ENCODE peak calls at places on chromosome 15, in nine cellular contexts. One of them, this sample, is unnamed.
A peak's percentile ranks its signal among the peaks of the same experiment; 100 is the strongest.

GRCh38 chr15:92429378-92430066 is 35.8 kb downstream of the ST8SIA2 start:
- DNase-seq in Calu3: no peak
- DNase-seq in astrocyte: peak; percentile 79
- DNase-seq in body of pancreas: no peak
- DNase-seq in esophagus squamous epithelium: no peak
- DNase-seq in AG10803: peak; percentile 91
- DNase-seq in activated CD8-positive, alpha-beta T cell treated with anti-CD3 and anti-CD28 coated beads for 36 hours: no peak
- DNase-seq in lung: no peak
- DNase-seq in mesothelial cell of epicardium: no peak
- DNase-seq in this sample: no peak

GRCh38 chr15:90915808-90916440 is 12.8 kb downstream of the MAN2A2 start:
- DNase-seq in Calu3: no peak
- DNase-seq in astrocyte: no peak
- DNase-seq in body of pancreas: peak; percentile 68
- DNase-seq in esophagus squamous epithelium: peak; percentile 12
- DNase-seq in AG10803: no peak
- DNase-seq in activated CD8-positive, alpha-beta T cell treated with anti-CD3 and anti-CD28 coated beads for 36 hours: no peak
- DNase-seq in lung: peak; percentile 69
- DNase-seq in mesothelial cell of epicardium: no peak
- DNase-seq in this sample: no peak

GRCh38 chr15:81023483-81024264 is 23.0 kb downstream of the TLNRD1 start:
- DNase-seq in Calu3: no peak
- DNase-seq in astrocyte: peak; percentile 61
- DNase-seq in body of pancreas: peak; percentile 41
- DNase-seq in esophagus squamous epithelium: peak; percentile 30
- DNase-seq in AG10803: peak; percentile 78
- DNase-seq in activated CD8-positive, alpha-beta T cell treated with anti-CD3 and anti-CD28 coated beads for 36 hours: peak; percentile 57
- DNase-seq in lung: peak; percentile 70
- DNase-seq in mesothelial cell of epicardium: no peak
- DNase-seq in this sample: no peak

GRCh38 chr15:61634837-61635236 is 405.7 kb upstream of the RORA start:
- DNase-seq in Calu3: no peak
- DNase-seq in astrocyte: no peak
- DNase-seq in body of pancreas: no peak
- DNase-seq in esophagus squamous epithelium: no peak
- DNase-seq in AG10803: no peak
- DNase-seq in activated CD8-positive, alpha-beta T cell treated with anti-CD3 and anti-CD28 coated beads for 36 hours: no peak
- DNase-seq in lung: no peak
- DNase-seq in mesothelial cell of epicardium: no peak
- DNase-seq in this sample: no peak

GRCh38 chr15:50562735-50563640 is 16.5 kb upstream of the USP50 start:
- DNase-seq in Calu3: no peak
- DNase-seq in astrocyte: peak; percentile 59
- DNase-seq in body of pancreas: no peak
- DNase-seq in esophagus squamous epithelium: no peak
- DNase-seq in AG10803: peak; percentile 80
- DNase-seq in activated CD8-positive, alpha-beta T cell treated with anti-CD3 and anti-CD28 coated beads for 36 hours: peak; percentile 28
- DNase-seq in lung: no peak
- DNase-seq in mesothelial cell of epicardium: no peak
- DNase-seq in this sample: no peak

GRCh38 chr15:72285927-72286516 is 13.7 kb upstream of the PARP6 start:
- DNase-seq in Calu3: peak; percentile 75
- DNase-seq in astrocyte: no peak
- DNase-seq in body of pancreas: peak; percentile 67
- DNase-seq in esophagus squamous epithelium: no peak
- DNase-seq in AG10803: peak; percentile 33
- DNase-seq in activated CD8-positive, alpha-beta T cell treated with anti-CD3 and anti-CD28 coated beads for 36 hours: peak; percentile 56
- DNase-seq in lung: peak; percentile 52
- DNase-seq in mesothelial cell of epicardium: no peak
- DNase-seq in this sample: no peak

GRCh38 chr15:94673801-94674200 is 442.4 kb downstream of the MCTP2 start:
- DNase-seq in Calu3: no peak
- DNase-seq in astrocyte: peak; percentile 39
- DNase-seq in body of pancreas: no peak
- DNase-seq in esophagus squamous epithelium: no peak
- DNase-seq in AG10803: peak; percentile 2
- DNase-seq in activated CD8-positive, alpha-beta T cell treated with anti-CD3 and anti-CD28 coated beads for 36 hours: no peak
- DNase-seq in lung: no peak
- DNase-seq in mesothelial cell of epicardium: no peak
- DNase-seq in this sample: no peak

GRCh38 chr15:42605281-42605744 is 29.9 kb downstream of the STARD9 start:
- DNase-seq in Calu3: no peak
- DNase-seq in astrocyte: peak; percentile 24
- DNase-seq in body of pancreas: no peak
- DNase-seq in esophagus squamous epithelium: no peak
- DNase-seq in AG10803: peak; percentile 65
- DNase-seq in activated CD8-positive, alpha-beta T cell treated with anti-CD3 and anti-CD28 coated beads for 36 hours: peak; percentile 24
- DNase-seq in lung: no peak
- DNase-seq in mesothelial cell of epicardium: no peak
- DNase-seq in this sample: no peak

GRCh38 chr15:79218588-79219200 is 63.8 kb upstream of the ANKRD34C start:
- DNase-seq in Calu3: no peak
- DNase-seq in astrocyte: no peak
- DNase-seq in body of pancreas: no peak
- DNase-seq in esophagus squamous epithelium: no peak
- DNase-seq in AG10803: peak; percentile 10
- DNase-seq in activated CD8-positive, alpha-beta T cell treated with anti-CD3 and anti-CD28 coated beads for 36 hours: no peak
- DNase-seq in lung: no peak
- DNase-seq in mesothelial cell of epicardium: no peak
- DNase-seq in this sample: no peak

GRCh38 chr15:52217186-52217585 is 26.0 kb upstream of the GNB5 start:
- DNase-seq in Calu3: peak; percentile 25
- DNase-seq in astrocyte: no peak
- DNase-seq in body of pancreas: peak; percentile 58
- DNase-seq in esophagus squamous epithelium: no peak
- DNase-seq in AG10803: no peak
- DNase-seq in activated CD8-positive, alpha-beta T cell treated with anti-CD3 and anti-CD28 coated beads for 36 hours: peak; percentile 37
- DNase-seq in lung: no peak
- DNase-seq in mesothelial cell of epicardium: no peak
- DNase-seq in this sample: no peak

GRCh38 chr15:38211249-38211648 is 41.4 kb upstream of the SPRED1 start:
- DNase-seq in Calu3: no peak
- DNase-seq in astrocyte: no peak
- DNase-seq in body of pancreas: no peak
- DNase-seq in esophagus squamous epithelium: no peak
- DNase-seq in AG10803: no peak
- DNase-seq in activated CD8-positive, alpha-beta T cell treated with anti-CD3 and anti-CD28 coated beads for 36 hours: no peak
- DNase-seq in lung: no peak
- DNase-seq in mesothelial cell of epicardium: no peak
- DNase-seq in this sample: no peak

GRCh38 chr15:49619226-49619625 is 1.4 kb downstream of the FAM227B start:
- DNase-seq in Calu3: no peak
- DNase-seq in astrocyte: no peak
- DNase-seq in body of pancreas: no peak
- DNase-seq in esophagus squamous epithelium: no peak
- DNase-seq in AG10803: no peak
- DNase-seq in activated CD8-positive, alpha-beta T cell treated with anti-CD3 and anti-CD28 coated beads for 36 hours: no peak
- DNase-seq in lung: no peak
- DNase-seq in mesothelial cell of epicardium: no peak
- DNase-seq in this sample: no peak

GRCh38 chr15:96585634-96586386 is 255.3 kb downstream of the NR2F2 start:
- DNase-seq in Calu3: no peak
- DNase-seq in astrocyte: no peak
- DNase-seq in body of pancreas: no peak
- DNase-seq in esophagus squamous epithelium: no peak
- DNase-seq in AG10803: peak; percentile 6
- DNase-seq in activated CD8-positive, alpha-beta T cell treated with anti-CD3 and anti-CD28 coated beads for 36 hours: no peak
- DNase-seq in lung: no peak
- DNase-seq in mesothelial cell of epicardium: no peak
- DNase-seq in this sample: no peak

GRCh38 chr15:43352693-43353382 is 18.0 kb downstream of the ZSCAN29 start:
- DNase-seq in Calu3: no peak
- DNase-seq in astrocyte: no peak
- DNase-seq in body of pancreas: no peak
- DNase-seq in esophagus squamous epithelium: no peak
- DNase-seq in AG10803: no peak
- DNase-seq in activated CD8-positive, alpha-beta T cell treated with anti-CD3 and anti-CD28 coated beads for 36 hours: no peak
- DNase-seq in lung: no peak
- DNase-seq in mesothelial cell of epicardium: no peak
- DNase-seq in this sample: no peak

GRCh38 chr15:88057836-88058235 is 198.7 kb downstream of the NTRK3 start:
- DNase-seq in Calu3: no peak
- DNase-seq in astrocyte: no peak
- DNase-seq in body of pancreas: no peak
- DNase-seq in esophagus squamous epithelium: no peak
- DNase-seq in AG10803: no peak
- DNase-seq in activated CD8-positive, alpha-beta T cell treated with anti-CD3 and anti-CD28 coated beads for 36 hours: no peak
- DNase-seq in lung: no peak
- DNase-seq in mesothelial cell of epicardium: no peak
- DNase-seq in this sample: no peak

GRCh38 chr15:77650285-77650684 is 17.6 kb upstream of the LINGO1 start:
- DNase-seq in Calu3: peak; percentile 43
- DNase-seq in astrocyte: no peak
- DNase-seq in body of pancreas: no peak
- DNase-seq in esophagus squamous epithelium: no peak
- DNase-seq in AG10803: no peak
- DNase-seq in activated CD8-positive, alpha-beta T cell treated with anti-CD3 and anti-CD28 coated beads for 36 hours: peak; percentile 60
- DNase-seq in lung: no peak
- DNase-seq in mesothelial cell of epicardium: no peak
- DNase-seq in this sample: no peak

GRCh38 chr15:58221591-58222241 is 83.5 kb downstream of the AQP9 start:
- DNase-seq in Calu3: peak; percentile 80
- DNase-seq in astrocyte: no peak
- DNase-seq in body of pancreas: no peak
- DNase-seq in esophagus squamous epithelium: no peak
- DNase-seq in AG10803: peak; percentile 40
- DNase-seq in activated CD8-positive, alpha-beta T cell treated with anti-CD3 and anti-CD28 coated beads for 36 hours: peak; percentile 10
- DNase-seq in lung: no peak
- DNase-seq in mesothelial cell of epicardium: no peak
- DNase-seq in this sample: no peak

DNA sequence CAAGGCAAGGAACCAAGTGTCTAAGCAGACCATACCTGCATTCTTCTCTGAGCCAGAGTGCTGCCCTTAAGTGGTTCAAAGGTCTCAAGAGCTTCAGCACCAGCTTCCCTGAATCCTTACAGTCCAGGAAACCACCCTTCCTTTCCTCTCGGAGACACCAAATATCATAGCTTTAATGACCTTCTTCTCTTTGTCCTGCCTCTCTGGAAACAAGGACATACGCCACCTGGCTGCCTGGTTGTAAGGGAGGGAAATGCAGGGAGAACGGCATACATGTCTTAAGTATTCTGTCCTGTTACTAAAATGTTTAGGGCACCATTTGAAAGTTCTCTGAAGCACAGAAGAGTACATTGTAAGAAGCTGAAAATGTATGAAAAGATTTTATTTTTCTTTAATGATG is 155.6 kb upstream of the ARRDC4 start:
- DNase-seq in Calu3: no peak
- DNase-seq in astrocyte: no peak
- DNase-seq in body of pancreas: no peak
- DNase-seq in esophagus squamous epithelium: no peak
- DNase-seq in AG10803: no peak
- DNase-seq in activated CD8-positive, alpha-beta T cell treated with anti-CD3 and anti-CD28 coated beads for 36 hours: no peak
- DNase-seq in lung: no peak
- DNase-seq in mesothelial cell of epicardium: no peak
- DNase-seq in this sample: no peak
- TF ChIP-seq CTCF in Calu3: no peak
- TF ChIP-seq CTCF in astrocyte: no peak
- TF ChIP-seq CTCF in body of pancreas: no peak
- TF ChIP-seq CTCF in esophagus squamous epithelium: no peak
- TF ChIP-seq CTCF in AG10803: no peak
- TF ChIP-seq CTCF in activated CD8-positive, alpha-beta T cell treated with anti-CD3 and anti-CD28 coated beads for 36 hours: no peak
- TF ChIP-seq CTCF in lung: no peak
- TF ChIP-seq CTCF in mesothelial cell of epicardium: no peak
- TF ChIP-seq CTCF in this sample: no peak

DNA sequence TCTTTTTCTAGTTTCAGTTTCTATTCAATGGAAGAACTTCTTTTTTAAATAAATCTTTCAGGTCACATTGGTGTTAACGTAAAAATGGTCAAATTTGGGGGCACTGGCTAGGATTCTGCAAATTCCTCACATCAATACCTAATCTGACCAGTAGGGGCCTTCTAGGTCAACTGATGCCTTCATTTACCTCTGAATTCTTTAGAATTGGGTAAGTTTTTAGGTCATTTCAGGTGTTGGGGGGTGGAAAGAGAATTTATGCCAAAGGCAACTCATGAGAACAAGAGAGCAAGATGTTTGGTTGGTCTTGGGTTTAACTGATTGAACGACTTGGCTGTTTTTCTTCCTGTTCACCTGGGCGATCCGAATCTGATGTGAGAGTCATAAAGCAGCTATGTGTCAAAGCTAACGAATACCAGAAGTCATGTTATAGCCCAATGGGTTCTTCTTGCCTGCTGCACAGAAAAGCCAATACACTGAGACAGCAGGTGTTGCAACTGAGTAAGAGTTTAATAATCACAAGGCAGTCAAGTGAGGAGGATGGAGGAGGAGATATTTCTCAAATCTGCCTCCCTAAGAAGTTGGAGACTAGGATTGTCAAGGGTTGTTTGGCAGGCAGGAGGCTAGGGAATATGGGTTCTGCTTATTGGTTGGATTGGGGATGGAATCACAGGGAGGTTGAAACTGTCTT is 15.3 kb downstream of the LRRC49 start:
- DNase-seq in Calu3: no peak
- DNase-seq in astrocyte: no peak
- DNase-seq in body of pancreas: no peak
- DNase-seq in esophagus squamous epithelium: no peak
- DNase-seq in AG10803: no peak
- DNase-seq in activated CD8-positive, alpha-beta T cell treated with anti-CD3 and anti-CD28 coated beads for 36 hours: no peak
- DNase-seq in lung: no peak
- DNase-seq in mesothelial cell of epicardium: no peak
- DNase-seq in this sample: no peak
- TF ChIP-seq CTCF in Calu3: peak; percentile 50
- TF ChIP-seq CTCF in astrocyte: no peak
- TF ChIP-seq CTCF in body of pancreas: no peak
- TF ChIP-seq CTCF in esophagus squamous epithelium: no peak
- TF ChIP-seq CTCF in AG10803: no peak
- TF ChIP-seq CTCF in activated CD8-positive, alpha-beta T cell treated with anti-CD3 and anti-CD28 coated beads for 36 hours: peak; percentile 63
- TF ChIP-seq CTCF in lung: no peak
- TF ChIP-seq CTCF in mesothelial cell of epicardium: peak; percentile 67
- TF ChIP-seq CTCF in this sample: peak; percentile 40

GRCh38 chr15:74784426-74784825 is 2.5 kb downstream of the CSK start:
- DNase-seq in Calu3: no peak
- DNase-seq in astrocyte: no peak
- DNase-seq in body of pancreas: no peak
- DNase-seq in esophagus squamous epithelium: no peak
- DNase-seq in AG10803: no peak
- DNase-seq in activated CD8-positive, alpha-beta T cell treated with anti-CD3 and anti-CD28 coated beads for 36 hours: peak; percentile 49
- DNase-seq in lung: no peak
- DNase-seq in mesothelial cell of epicardium: no peak
- DNase-seq in this sample: no peak
- TF ChIP-seq CTCF in Calu3: no peak
- TF ChIP-seq CTCF in astrocyte: no peak
- TF ChIP-seq CTCF in body of pancreas: no peak
- TF ChIP-seq CTCF in esophagus squamous epithelium: no peak
- TF ChIP-seq CTCF in AG10803: no peak
- TF ChIP-seq CTCF in activated CD8-positive, alpha-beta T cell treated with anti-CD3 and anti-CD28 coated beads for 36 hours: no peak
- TF ChIP-seq CTCF in lung: no peak
- TF ChIP-seq CTCF in mesothelial cell of epicardium: no peak
- TF ChIP-seq CTCF in this sample: no peak

DNA sequence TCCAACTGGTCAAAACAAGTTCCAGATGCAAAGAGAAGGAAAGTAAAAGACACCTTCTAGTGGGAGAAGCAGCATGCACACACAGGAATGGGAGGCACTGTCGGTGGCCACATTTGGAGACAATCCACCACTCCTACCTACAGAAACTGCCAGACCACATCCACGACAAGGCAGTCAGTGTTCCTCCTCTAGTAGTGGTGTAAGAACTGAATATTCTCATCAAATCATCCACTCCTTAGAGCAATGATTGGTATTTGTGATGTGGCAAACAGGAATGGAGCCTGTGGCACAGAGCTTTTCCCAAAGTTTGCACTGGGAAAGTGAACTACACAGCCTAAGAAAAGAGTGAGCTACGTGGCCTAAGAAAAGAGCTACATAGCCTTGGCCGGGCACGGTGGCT is 5.1 kb upstream of the SPINT1 start:
- DNase-seq in Calu3: no peak
- DNase-seq in astrocyte: no peak
- DNase-seq in body of pancreas: no peak
- DNase-seq in esophagus squamous epithelium: no peak
- DNase-seq in AG10803: peak; percentile 72
- DNase-seq in activated CD8-positive, alpha-beta T cell treated with anti-CD3 and anti-CD28 coated beads for 36 hours: no peak
- DNase-seq in lung: no peak
- DNase-seq in mesothelial cell of epicardium: no peak
- DNase-seq in this sample: no peak
- TF ChIP-seq CTCF in Calu3: no peak
- TF ChIP-seq CTCF in astrocyte: no peak
- TF ChIP-seq CTCF in body of pancreas: no peak
- TF ChIP-seq CTCF in esophagus squamous epithelium: no peak
- TF ChIP-seq CTCF in AG10803: no peak
- TF ChIP-seq CTCF in activated CD8-positive, alpha-beta T cell treated with anti-CD3 and anti-CD28 coated beads for 36 hours: no peak
- TF ChIP-seq CTCF in lung: no peak
- TF ChIP-seq CTCF in mesothelial cell of epicardium: no peak
- TF ChIP-seq CTCF in this sample: no peak

This sample was measured in progenitor cell of endocrine pancreas.